ENCODE peak calls at places on chromosomes 13 and 19, in six cellular contexts. U, O, D, N, J and C are unnamed samples.

GRCh38 chr19:5103061-5103701 is 134.3 kb downstream of the KDM4B start:
- DNase-seq in U (no peak), J (no peak), D (no peak), N (no peak), O (no peak), C (no peak)

GRCh38 chr19:10502524-10503001 is 593 bp downstream of the KEAP1 start:
- DNase-seq in U (no peak), O (peak; percentile 48), D (peak; percentile 96), N (peak; percentile 86), J (peak; percentile 84), C (peak; percentile 98)

GRCh38 chr13:69970521-69970920 is 137.1 kb upstream of the ATXN8OS start:
- DNase-seq in U (no peak), N (no peak), O (peak; percentile 4), J (no peak), D (no peak), C (no peak)

GRCh38 chr13:51283361-51283760 is 56.1 kb upstream of the SERPINE3 start:
- DNase-seq in J (no peak), U (no peak), N (no peak), O (no peak), D (no peak), C (no peak)

GRCh38 chr19:2353159-2353894 is 6.7 kb upstream of the TMPRSS9 start:
- DNase-seq in U (no peak), O (no peak), D (no peak), N (no peak), J (no peak), C (no peak)

GRCh38 chr19:1171755-1172352 is 2.2 kb downstream of the SBNO2 start:
- DNase-seq in O (no peak), D (no peak), N (no peak), U (no peak), J (no peak), C (no peak)

GRCh38 chr13:109955598-109955997 is 169.2 kb upstream of the IRS2 start:
- DNase-seq in U (no peak), J (no peak), O (no peak), N (no peak), D (no peak), C (no peak)

GRCh38 chr13:44902793-44903192 is 86.5 kb downstream of the NUFIP1 start:
- DNase-seq in O (no peak), D (no peak), N (no peak), J (no peak), U (no peak), C (no peak)

GRCh38 chr13:71499235-71499634 is 367.8 kb downstream of the DACH1 start:
- DNase-seq in O (no peak), D (no peak), N (no peak), J (no peak), U (no peak), C (no peak)

GRCh38 chr13:74077847-74078246 is 56.4 kb downstream of the KLF12 start:
- DNase-seq in D (no peak), O (no peak), J (no peak), U (no peak), N (no peak), C (no peak)

GRCh38 chr13:99289674-99290337 is 17.4 kb downstream of the GPR183 start:
- DNase-seq in O (no peak), N (peak; percentile 31), D (no peak), U (no peak), J (no peak), C (no peak)

GRCh38 chr13:98888890-98889279 is 89.0 kb downstream of the DOCK9 start:
- DNase-seq in N (no peak), U (no peak), D (no peak), J (no peak), O (no peak), C (no peak)

GRCh38 chr13:73717632-73718031 is 416.6 kb downstream of the KLF12 start:
- DNase-seq in O (peak; percentile 31), U (no peak), J (no peak), N (no peak), D (no peak), C (no peak)

GRCh38 chr13:109454167-109454917 is 332.0 kb downstream of the IRS2 start:
- DNase-seq in N (no peak), J (no peak), U (no peak), O (no peak), D (no peak), C (no peak)

GRCh38 chr19:33193864-33194362 is at the start of gene LRP3:
- DNase-seq in D (no peak), U (no peak), O (no peak), J (no peak), N (no peak), C (no peak)

GRCh38 chr13:45974500-45974899 is 78.0 kb downstream of the ZC3H13 start:
- DNase-seq in D (no peak), N (no peak), U (no peak), J (no peak), O (no peak), C (no peak)

GRCh38 chr13:36918246-36919060 is 1.6 kb downstream of the SMAD9 start:
- DNase-seq in U (no peak), N (no peak), D (no peak), J (no peak), O (peak; percentile 44), C (no peak)

GRCh38 chr13:79404985-79405384 is 1.1 kb downstream of the RBM26 start:
- DNase-seq in N (no peak), J (no peak), O (no peak), D (peak; percentile 21), U (no peak), C (peak; percentile 42)

GRCh38 chr13:105070452-105070851 is 1465.0 kb downstream of the EFNB2 start:
- DNase-seq in O (no peak), N (no peak), J (no peak), U (no peak), D (no peak), C (no peak)

GRCh38 chr19:52648336-52648990 is 10.3 kb upstream of the ZNF83 start:
- DNase-seq in O (no peak), U (no peak), J (no peak), D (no peak), N (no peak), C (no peak)

GRCh38 chr13:46113596-46113995 is 8.8 kb upstream of the CPB2 start:
- DNase-seq in N (no peak), D (no peak), U (no peak), J (no peak), O (peak; percentile 74), C (no peak)

GRCh38 chr13:87821512-87821911 is 150.3 kb downstream of the SLITRK5 start:
- DNase-seq in N (no peak), J (no peak), D (no peak), U (no peak), O (no peak), C (no peak)